ENCODE peak calls at places on chromosome 22, in nine cellular contexts. E is iPS DF 6.9; D is HCEC 1CT; H is fibroblast of pulmonary artery; R is hippocampal formation; A is M059J; M is activated CD4-positive, alpha-beta T cell treated with anti-CD3 and anti-CD28 coated beads, Interleukin-2, amount 50 U/mL, for 48 hours; S is lower lobe of right lung; N is cardiac muscle cell. W is an unnamed sample.

GRCh38 chr22:35938226-35938625 is 90.4 kb downstream of the RBFOX2 start:
- DNase-seq in A (no peak), H (no peak), M (no peak), N (no peak), D (no peak), E (no peak), S (no peak), R (no peak), W (no peak)

GRCh38 chr22:46619240-46619829 is 851 bp upstream of the GRAMD4 start:
- DNase-seq in D (no peak), E (no peak), H (no peak), R (peak; percentile 5), A (peak; percentile 19), M (no peak), N (no peak), S (no peak), W (no peak)

GRCh38 chr22:49541451-49542230 is 286.0 kb downstream of the BRD1 start:
- DNase-seq in S (peak; percentile 32), M (no peak), E (no peak), N (no peak), R (no peak), D (no peak), H (no peak), A (no peak), W (no peak)

GRCh38 chr22:47550524-47551437 is 788.3 kb downstream of the TBC1D22A start:
- DNase-seq in E (no peak), H (no peak), A (no peak), N (no peak), D (no peak), R (no peak), M (no peak), S (no peak), W (no peak)

GRCh38 chr22:39448205-39449054 is 8.4 kb upstream of the MGAT3 start:
- DNase-seq in H (no peak), M (no peak), S (no peak), N (no peak), D (no peak), A (no peak), R (no peak), E (no peak), W (no peak)

GRCh38 chr22:30802202-30803166 is 107.8 kb downstream of the OSBP2 start:
- DNase-seq in E (peak; percentile 61), N (peak; percentile 95), R (peak; percentile 57), H (peak; percentile 92), D (peak; percentile 88), S (peak; percentile 89), A (peak; percentile 86), M (peak; percentile 77), W (peak; percentile 95)

GRCh38 chr22:45284705-45285305 is at the start of gene UPK3A:
- DNase-seq in M (peak; percentile 67), A (peak; percentile 41), D (no peak), S (peak; percentile 87), R (no peak), N (peak; percentile 88), E (no peak), H (no peak), W (peak; percentile 32)

GRCh38 chr22:39430576-39431150 is 26.1 kb upstream of the MGAT3 start:
- DNase-seq in E (no peak), H (no peak), R (no peak), N (no peak), S (no peak), A (no peak), D (no peak), M (no peak), W (no peak)

GRCh38 chr22:45742866-45743450 is 71.3 kb downstream of the ATXN10 start:
- DNase-seq in R (no peak), S (peak; percentile 78), M (no peak), A (peak; percentile 59), N (no peak), D (peak; percentile 76), H (peak; percentile 71), E (no peak), W (peak; percentile 9)

GRCh38 chr22:17257578-17257977 is 38.3 kb upstream of the ADA2 start:
- DNase-seq in H (no peak), S (no peak), A (no peak), N (no peak), M (no peak), E (no peak), R (no peak), D (no peak), W (no peak)

GRCh38 chr22:38097557-38098409 is 12.7 kb downstream of the BAIAP2L2 start:
- DNase-seq in E (peak; percentile 74), H (peak; percentile 40), D (no peak), A (no peak), N (peak; percentile 40), M (no peak), S (peak; percentile 43), R (no peak), W (no peak)

GRCh38 chr22:45502215-45503070 is at the start of gene FBLN1:
- DNase-seq in M (no peak), E (no peak), S (peak; percentile 41), A (peak; percentile 37), H (no peak), N (peak; percentile 91), D (peak; percentile 45), R (no peak), W (no peak)

GRCh38 chr22:49340406-49340805 is 487.3 kb downstream of the BRD1 start:
- DNase-seq in E (no peak), M (no peak), S (peak; percentile 10), D (no peak), N (no peak), H (no peak), A (no peak), R (no peak), W (no peak)

GRCh38 chr22:44947029-44947428 is 62.8 kb downstream of the PHF21B start:
- DNase-seq in N (no peak), E (no peak), D (no peak), R (no peak), M (no peak), A (no peak), S (no peak), H (no peak), W (no peak)

GRCh38 chr22:25644122-25644521 is 79.6 kb downstream of the GRK3 start:
- DNase-seq in N (no peak), E (no peak), H (no peak), S (no peak), M (no peak), R (no peak), A (peak; percentile 63), D (no peak), W (no peak)

GRCh38 chr22:22687638-22688500 is 43.5 kb downstream of the GGTLC2 start:
- DNase-seq in H (peak; percentile 76), M (peak; percentile 29), E (no peak), D (peak; percentile 50), A (peak; percentile 56), S (no peak), R (peak; percentile 5), N (no peak), W (peak; percentile 9)

GRCh38 chr22:46502776-46503175 is 34.6 kb downstream of the CELSR1 start:
- DNase-seq in D (no peak), M (no peak), H (no peak), R (no peak), E (no peak), A (no peak), S (no peak), N (no peak), W (no peak)

GRCh38 chr22:28560005-28560742 is 119.5 kb downstream of the TTC28 start:
- DNase-seq in H (peak; percentile 78), E (no peak), S (no peak), M (no peak), N (no peak), A (peak; percentile 74), R (no peak), D (peak; percentile 70), W (peak; percentile 50)